ENCODE peak calls at places on chromosomes 12 and 14, in four cellular contexts. I is SK-N-SH, X is K562, R is A549. P is an unnamed sample.
A peak's percentile ranks its signal among the peaks of the same experiment; 100 is the strongest.

GRCh38 chr12:54371328-54372112 is 7.2 kb upstream of the GPR84 start:
- DNase-seq in X (no peak), R (no peak), I (peak; percentile 91), P (no peak)

GRCh38 chr14:75303415-75303814 is 24.8 kb downstream of the FOS start:
- DNase-seq in X (peak; percentile 46), R (peak; percentile 82), I (peak; percentile 69), P (peak; percentile 72)

GRCh38 chr14:65335548-65335947 is 77.0 kb upstream of the FUT8 start:
- DNase-seq in I (no peak), R (no peak), X (no peak), P (no peak)

GRCh38 chr12:124774462-124775167 is 89.0 kb downstream of the SCARB1 start:
- DNase-seq in R (no peak), I (no peak), X (no peak), P (peak; percentile 85)

GRCh38 chr12:64088431-64089349 is 133.4 kb downstream of the KICS2 start:
- DNase-seq in I (peak; percentile 37), X (no peak), R (peak; percentile 88), P (peak; percentile 97)

GRCh38 chr12:71710276-71711125 is 24.6 kb downstream of the TMEM19 start:
- DNase-seq in X (no peak), R (peak; percentile 52), I (no peak), P (peak; percentile 91)

GRCh38 chr12:92340441-92341332 is 195.0 kb upstream of the BTG1 start:
- DNase-seq in X (no peak), I (peak; percentile 24), R (no peak), P (no peak)

GRCh38 chr12:76588881-76589565 is 29.5 kb upstream of the OSBPL8 start:
- DNase-seq in I (no peak), R (no peak), X (no peak), P (peak; percentile 90)

GRCh38 chr12:108614639-108615038 is 16.8 kb upstream of the TMEM119 start:
- DNase-seq in R (no peak), I (no peak), X (no peak), P (no peak)

GRCh38 chr14:24948261-24948847 is 101.6 kb downstream of the STXBP6 start:
- DNase-seq in X (no peak), I (no peak), R (no peak), P (no peak)

GRCh38 chr12:110561471-110562201 is 21.5 kb downstream of the PPTC7 start:
- DNase-seq in R (no peak), I (no peak), X (no peak), P (no peak)

GRCh38 chr12:26298785-26299621 is 103.6 kb downstream of the SSPN start:
- DNase-seq in X (peak; percentile 23), R (peak; percentile 64), I (peak; percentile 12), P (peak; percentile 83)

DNA sequence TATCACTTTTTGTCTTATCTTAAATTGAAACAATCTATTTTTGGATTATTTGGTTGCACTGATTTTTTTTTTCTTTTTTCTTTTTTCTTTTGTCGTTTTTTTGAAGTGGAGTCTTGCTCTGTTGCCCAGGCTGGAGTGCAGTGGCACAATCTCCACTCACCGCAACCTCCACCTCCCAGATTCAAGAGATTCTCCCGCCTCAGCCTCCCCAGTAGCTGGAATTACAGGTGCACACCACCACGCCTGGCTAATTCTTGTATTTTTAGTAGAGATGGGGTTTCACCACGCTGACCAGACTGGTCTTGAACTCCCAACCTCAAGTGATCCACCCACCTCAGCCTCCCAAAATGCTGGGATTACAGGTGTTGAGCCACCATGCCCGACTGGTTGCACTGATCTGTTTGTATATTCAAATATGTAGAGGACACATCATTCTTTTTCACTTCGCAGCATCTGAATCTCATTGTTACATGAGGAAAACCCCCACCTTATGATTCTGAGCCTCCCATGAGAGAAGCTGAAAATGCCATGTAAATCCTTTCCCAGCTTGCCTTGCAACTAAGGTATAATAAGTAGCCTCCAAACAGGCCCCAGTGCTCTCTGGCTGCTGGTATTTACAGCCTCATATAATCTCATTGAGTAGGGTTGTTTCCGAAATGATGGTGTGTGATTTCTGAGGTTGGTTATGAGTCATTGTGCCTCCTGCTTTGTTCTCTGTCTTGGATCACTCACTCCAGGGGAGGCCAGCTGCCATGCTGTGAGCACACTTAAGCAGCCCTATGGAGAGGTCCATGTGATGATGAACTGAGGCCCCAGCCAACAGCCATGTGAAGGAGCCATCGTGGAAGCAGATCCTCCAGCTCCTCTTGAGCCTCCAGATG is 5.2 kb upstream of the HSP90B1 start:
- DNase-seq in I (no peak), X (no peak), R (no peak), P (peak; percentile 88)
- TF ChIP-seq RCOR1 in I (no peak), X (no peak), R (no peak), P (no peak)

DNA sequence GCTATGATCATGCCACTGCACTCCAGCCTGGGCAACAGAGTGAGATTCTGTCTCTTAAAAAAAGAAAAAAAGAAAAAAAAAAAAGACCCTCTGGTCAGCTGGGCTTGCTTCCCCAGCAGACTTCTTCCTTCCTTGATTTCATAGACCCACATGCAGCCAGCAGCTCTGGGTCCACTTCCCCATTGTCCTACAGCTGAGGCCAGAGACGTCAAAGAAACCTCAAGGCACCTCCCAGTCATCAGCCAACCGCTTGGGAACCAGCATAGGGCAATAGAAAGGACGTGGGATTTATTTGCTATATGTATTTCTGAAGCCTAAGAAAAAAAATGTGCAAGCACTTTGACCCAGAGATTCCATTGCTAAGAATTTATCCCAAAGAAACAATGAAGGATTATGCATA is 35.4 kb upstream of the SPPL3 start:
- DNase-seq in I (no peak), X (no peak), R (no peak), P (no peak)
- TF ChIP-seq RCOR1 in I (no peak), X (no peak), R (no peak), P (no peak)

DNA sequence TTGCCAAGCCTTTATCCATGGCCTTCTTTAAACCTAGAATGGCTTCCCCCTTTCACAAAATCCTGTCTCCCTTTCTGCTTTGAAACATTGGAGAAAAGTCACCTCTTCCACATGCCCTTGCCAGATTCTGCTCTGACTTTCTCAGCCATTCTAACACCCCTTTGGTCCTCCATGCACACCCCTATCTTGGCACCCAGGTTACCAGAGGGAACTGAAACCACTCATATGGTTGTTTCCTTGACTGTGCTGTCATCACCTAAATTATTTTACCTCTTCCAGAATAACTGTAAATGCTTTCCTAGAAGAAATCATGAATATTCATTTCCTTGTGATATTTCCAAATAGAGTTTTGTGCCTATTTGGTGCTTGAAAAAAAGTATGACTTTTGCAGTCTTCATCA is 74.0 kb downstream of the PLXNC1 start:
- DNase-seq in R (no peak), X (no peak), I (no peak), P (no peak)
- TF ChIP-seq RCOR1 in R (no peak), X (no peak), I (no peak), P (no peak)

GRCh38 chr12:44835641-44836379 is 40.3 kb downstream of the NELL2 start:
- DNase-seq in R (no peak), X (no peak), I (no peak), P (no peak)
- TF ChIP-seq RCOR1 in R (no peak), X (no peak), I (no peak), P (no peak)

DNA sequence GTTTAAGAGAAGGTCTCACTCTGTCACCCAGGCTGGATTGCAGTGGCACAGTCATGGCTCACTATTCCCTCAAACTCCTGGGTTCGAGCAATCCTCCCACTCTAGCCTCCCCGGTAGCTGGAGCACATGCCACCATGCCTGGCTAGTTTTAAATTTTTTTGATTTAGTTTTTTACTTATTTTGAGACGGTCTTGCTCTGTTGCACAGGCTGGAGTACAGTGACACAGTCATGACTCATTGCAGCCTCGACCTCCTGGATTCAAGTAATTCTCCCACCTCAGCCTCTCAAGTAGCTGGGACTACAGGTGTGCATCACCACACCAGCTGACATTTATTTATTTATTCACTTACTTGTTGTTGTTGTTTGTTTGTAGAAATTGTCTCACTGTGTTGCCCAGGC is 22.2 kb upstream of the DIP2B start:
- DNase-seq in I (no peak), R (no peak), X (no peak), P (peak; percentile 29)
- TF ChIP-seq RCOR1 in I (no peak), R (no peak), X (no peak), P (no peak)

GRCh38 chr14:57884175-57884574 is 18.3 kb upstream of the SLC35F4 start:
- DNase-seq in X (no peak), I (no peak), R (no peak), P (no peak)

GRCh38 chr14:57889245-57889644 is 23.4 kb upstream of the SLC35F4 start:
- DNase-seq in X (no peak), I (no peak), R (no peak), P (no peak)
- TF ChIP-seq RCOR1 in X (no peak), I (no peak), R (no peak), P (no peak)

DNA sequence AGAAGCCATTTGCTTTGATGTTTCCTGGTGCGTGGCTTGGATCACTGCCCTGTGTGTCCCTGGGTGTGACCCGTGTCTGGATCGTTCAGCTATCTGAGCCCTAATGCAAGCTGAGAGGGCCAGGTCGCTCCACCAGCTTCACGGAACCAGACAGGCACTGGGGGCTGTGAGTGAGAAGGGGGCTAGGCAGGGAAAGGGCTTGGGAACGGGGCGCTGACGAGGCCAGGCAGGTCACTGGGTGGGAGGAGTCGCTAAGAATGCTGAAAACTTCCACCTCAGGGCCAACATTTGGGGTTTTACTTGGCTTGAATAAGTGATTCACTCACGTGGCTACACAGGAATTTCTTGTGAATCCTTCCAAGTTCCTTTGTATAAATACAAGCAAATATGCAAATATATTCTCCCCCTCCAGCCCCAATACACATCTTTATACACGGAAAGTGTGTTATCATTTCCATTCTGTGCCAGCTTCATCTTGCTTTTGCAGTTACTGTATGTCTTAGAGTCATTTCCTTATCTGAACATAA is 24.1 kb upstream of the MMP17 start:
- DNase-seq in R (no peak), I (no peak), X (no peak), P (peak; percentile 60)
- TF ChIP-seq RCOR1 in R (no peak), I (no peak), X (no peak), P (no peak)

GRCh38 chr14:98173291-98173690 is 1098.7 kb downstream of the BCL11B start:
- DNase-seq in I (no peak), R (no peak), X (no peak), P (no peak)
- TF ChIP-seq RCOR1 in I (no peak), R (no peak), X (no peak), P (no peak)

GRCh38 chr14:66396165-66396564 is 90.0 kb upstream of the CCDC196 start:
- DNase-seq in I (no peak), X (no peak), R (no peak), P (no peak)

GRCh38 chr14:66398437-66398836 is 87.7 kb upstream of the CCDC196 start:
- DNase-seq in I (no peak), R (no peak), X (no peak), P (no peak)

GRCh38 chr14:66395300-66395699 is 90.9 kb upstream of the CCDC196 start:
- DNase-seq in X (no peak), I (no peak), R (no peak), P (no peak)
- TF ChIP-seq RCOR1 in X (no peak), I (no peak), R (no peak), P (no peak)

P was measured in IMR-90.